ENCODE peak calls at places on chromosomes 6 and 20, in five cellular contexts. V is activated T-cell treated with anti-CD3 and anti-CD28 coated beads for 1 hour, P is brain microvascular endothelial cell, H is astrocyte of the cerebellum, O is body of pancreas. U is an unnamed sample.

GRCh38 chr6:147508073-147508870 is at the start of gene SAMD5:
- DNase-seq in V (no peak), P (peak; percentile 40), H (no peak), O (peak; percentile 53), U (peak; percentile 69)

GRCh38 chr6:7042654-7043545 is 64.9 kb upstream of the RREB1 start:
- DNase-seq in V (no peak), P (peak; percentile 1), H (no peak), O (peak; percentile 11), U (peak; percentile 60)

GRCh38 chr6:90459225-90459758 is 127.6 kb downstream of the MAP3K7 start:
- DNase-seq in V (no peak), P (no peak), H (no peak), O (no peak), U (no peak)

GRCh38 chr6:38508894-38509293 is 130.8 kb downstream of the BTBD9 start:
- DNase-seq in V (no peak), P (peak; percentile 23), H (no peak), O (no peak), U (peak; percentile 85)

GRCh38 chr6:28738396-28738765 is 185.4 kb downstream of the TRIM27 start:
- DNase-seq in V (no peak), P (no peak), H (no peak), O (no peak), U (no peak)

GRCh38 chr6:126804255-126805064 is 314.0 kb upstream of the RSPO3 start:
- DNase-seq in V (no peak), P (peak; percentile 67), H (peak; percentile 39), O (peak; percentile 11), U (peak; percentile 80)

GRCh38 chr6:134145786-134146185 is 93.4 kb upstream of the SLC2A12 start:
- DNase-seq in V (no peak), P (peak; percentile 58), H (no peak), O (no peak), U (peak; percentile 61)

GRCh38 chr6:20952605-20953004 is 418.3 kb downstream of the CDKAL1 start:
- DNase-seq in V (no peak), P (peak; percentile 60), H (peak; percentile 51), O (no peak), U (peak; percentile 58)

GRCh38 chr6:63352587-63353281 is 33.0 kb upstream of the LGSN start:
- DNase-seq in V (no peak), P (peak; percentile 44), H (peak; percentile 16), O (peak; percentile 62), U (peak; percentile 75)

GRCh38 chr6:24666097-24666615 is 543 bp downstream of the TDP2 start:
- DNase-seq in V (no peak), P (peak; percentile 18), H (peak; percentile 11), O (peak; percentile 48), U (peak; percentile 56)

GRCh38 chr6:7544597-7544996 is 3.1 kb downstream of the DSP start:
- DNase-seq in V (no peak), P (no peak), H (no peak), O (no peak), U (no peak)

GRCh38 chr6:55033021-55033546 is 141.2 kb upstream of the HCRTR2 start:
- DNase-seq in V (no peak), P (no peak), H (no peak), O (no peak), U (no peak)

GRCh38 chr6:40900791-40901190 is 138.2 kb downstream of the UNC5CL start:
- DNase-seq in V (no peak), P (no peak), H (no peak), O (no peak), U (no peak)

GRCh38 chr6:163735076-163735475 is 320.6 kb downstream of the QKI start:
- DNase-seq in V (no peak), P (no peak), H (no peak), O (no peak), U (no peak)

GRCh38 chr20:25273541-25274358 is 25.9 kb downstream of the PYGB start:
- DNase-seq in V (no peak), P (no peak), H (no peak), O (no peak), U (no peak)

GRCh38 chr6:16505711-16506362 is 255.4 kb downstream of the ATXN1 start:
- DNase-seq in V (no peak), P (peak; percentile 27), H (peak; percentile 59), O (no peak), U (peak; percentile 60)

GRCh38 chr6:122806290-122806689 is 17.2 kb downstream of the SMPDL3A start:
- DNase-seq in V (no peak), P (no peak), H (no peak), O (no peak), U (peak; percentile 30)

GRCh38 chr20:48841861-48842529 is 14.2 kb upstream of the PREX1 start:
- DNase-seq in V (no peak), P (peak; percentile 61), H (peak; percentile 55), O (no peak), U (peak; percentile 68)

GRCh38 chr6:35188886-35189285 is 24.9 kb upstream of the SCUBE3 start:
- DNase-seq in V (no peak), P (no peak), H (no peak), O (no peak), U (no peak)

GRCh38 chr6:127069659-127070279 is 48.7 kb upstream of the RSPO3 start:
- DNase-seq in V (no peak), P (peak; percentile 14), H (peak; percentile 33), O (no peak), U (peak; percentile 79)

U was measured in choroid plexus epithelial cell.